ENCODE peak calls at places on chromosomes 12 and 14, in ten cellular contexts. X, R, I, B, O, G, M, W, E and N are unnamed samples.

GRCh38 chr12:94875525-94875924 is 128.0 kb downstream of the NDUFA12 start:
- DNase-seq in X (no peak), R (no peak), I (no peak), B (peak), O (no peak), G (no peak), M (no peak), W (no peak), E (no peak), N (no peak)

GRCh38 chr14:75299064-75299463 is 20.4 kb downstream of the FOS start:
- DNase-seq in X (peak), R (peak), I (no peak), B (no peak), O (no peak), G (no peak), M (peak), W (peak), E (no peak), N (no peak)

GRCh38 chr12:12466157-12466556 is 96.5 kb downstream of the DUSP16 start:
- DNase-seq in X (no peak), R (no peak), I (no peak), B (no peak), O (no peak), G (no peak), M (no peak), W (no peak), E (no peak), N (no peak)

GRCh38 chr12:94336201-94336915 is 123.3 kb downstream of the CEP83 start:
- DNase-seq in X (no peak), R (no peak), I (no peak), B (no peak), O (peak), G (no peak), M (no peak), W (no peak), E (no peak), N (peak)

GRCh38 chr12:124278389-124279101 is 16.3 kb upstream of the RFLNA start:
- DNase-seq in X (no peak), R (no peak), I (no peak), B (no peak), O (no peak), G (no peak), M (peak), W (no peak), E (no peak), N (no peak)

GRCh38 chr12:2739832-2740641 is 54.7 kb upstream of the FKBP4 start:
- DNase-seq in X (no peak), R (no peak), I (no peak), B (no peak), O (peak), G (no peak), M (peak), W (no peak), E (no peak), N (no peak)

GRCh38 chr14:52913271-52913670 is 37.6 kb downstream of the FERMT2 start:
- DNase-seq in X (no peak), R (no peak), I (no peak), B (no peak), O (peak), G (no peak), M (no peak), W (no peak), E (no peak), N (no peak)

GRCh38 chr12:129659927-129660326 is 243.9 kb downstream of the TMEM132D start:
- DNase-seq in X (no peak), R (no peak), I (no peak), B (no peak), O (no peak), G (no peak), M (no peak), W (peak), E (no peak), N (no peak)

GRCh38 chr14:99065551-99065950 is 206.4 kb downstream of the BCL11B start:
- DNase-seq in X (no peak), R (no peak), I (no peak), B (peak), O (no peak), G (no peak), M (no peak), W (no peak), E (no peak), N (no peak)

GRCh38 chr12:53925006-53925405 is 13.6 kb upstream of the HOXC13 start:
- DNase-seq in X (no peak), R (no peak), I (no peak), B (no peak), O (no peak), G (no peak), M (no peak), W (no peak), E (no peak), N (no peak)

GRCh38 chr14:64549805-64550538 is at the start of gene PPP1R36:
- DNase-seq in X (no peak), R (no peak), I (peak), B (no peak), O (no peak), G (no peak), M (peak), W (no peak), E (no peak), N (peak)

GRCh38 chr12:56995930-56996496 is 10.3 kb downstream of the ZBTB39 start:
- DNase-seq in X (no peak), R (no peak), I (no peak), B (no peak), O (no peak), G (no peak), M (no peak), W (no peak), E (no peak), N (no peak)

GRCh38 chr12:78864483-78865296 is at the start of gene SYT1:
- DNase-seq in X (peak), R (no peak), I (no peak), B (peak), O (peak), G (peak), M (peak), W (no peak), E (no peak), N (no peak)

DNA sequence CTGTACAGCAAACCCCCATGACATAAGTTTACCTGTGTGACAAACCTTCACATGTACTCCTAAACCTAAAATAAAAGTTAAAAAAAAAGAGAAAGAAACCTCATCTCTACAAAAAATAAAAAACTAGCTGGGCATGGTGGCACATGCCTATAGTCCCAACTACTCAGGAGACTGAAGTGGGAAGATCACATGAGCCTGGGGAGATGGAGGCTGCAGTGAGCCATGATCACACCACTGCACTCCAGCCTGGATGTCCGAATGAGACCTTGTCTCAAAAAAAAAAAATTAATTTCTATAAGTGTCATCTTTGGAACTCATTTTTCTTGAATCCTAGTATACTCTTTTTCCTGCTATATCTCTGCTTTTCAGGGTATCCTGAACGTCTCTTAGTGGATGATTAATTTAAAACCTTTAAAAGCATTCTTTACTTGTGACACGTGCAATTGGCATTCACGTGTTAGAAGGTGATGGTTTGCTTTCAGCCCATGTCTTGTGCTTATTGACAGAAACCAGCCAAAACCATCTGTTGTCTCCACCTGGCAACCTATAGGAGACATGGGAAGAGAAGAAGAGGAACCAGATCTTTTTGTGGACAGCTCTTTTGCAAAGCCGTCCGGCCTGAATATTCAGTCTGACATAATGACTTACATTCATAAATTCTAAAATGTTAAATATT is 30.6 kb upstream of the PPFIBP1 start:
- DNase-seq in X (no peak), R (no peak), I (no peak), B (peak), O (peak), G (peak), M (no peak), W (no peak), E (no peak), N (no peak)
- TF ChIP-seq POLR2A in X (no peak), R (no peak), I (no peak), B (no peak), O (no peak), G (no peak), M (no peak), W (no peak), E (no peak), N (no peak)

GRCh38 chr12:48815281-48816110 is 2.8 kb upstream of the CACNB3 start:
- DNase-seq in X (peak), R (peak), I (peak), B (peak), O (peak), G (peak), M (peak), W (peak), E (no peak), N (peak)
- TF ChIP-seq POLR2A in X (peak), R (no peak), I (peak), B (peak), O (no peak), G (peak), M (peak), W (peak), E (peak), N (peak)

DNA sequence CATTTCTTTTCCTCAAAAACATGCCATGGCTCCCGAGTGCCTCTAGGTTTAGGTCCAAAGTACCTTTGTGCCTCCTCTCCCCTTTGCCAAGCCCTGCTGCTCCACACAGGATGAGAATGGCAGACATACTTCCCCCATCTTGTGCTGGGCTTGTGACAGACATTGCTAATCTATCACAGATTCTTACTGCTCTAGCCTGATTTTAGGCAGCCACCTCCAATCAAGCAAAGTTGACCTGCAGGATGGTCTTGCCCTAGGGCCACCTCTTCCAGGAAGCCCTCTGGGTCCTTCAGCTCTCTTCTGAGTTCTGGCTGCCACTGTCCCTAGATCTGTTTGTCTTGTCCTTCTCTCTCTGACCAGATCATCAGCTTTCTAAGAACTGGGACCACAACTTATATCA is 20.5 kb downstream of the FOXN4 start:
- DNase-seq in X (no peak), R (no peak), I (no peak), B (no peak), O (no peak), G (no peak), M (no peak), W (no peak), E (no peak), N (no peak)
- TF ChIP-seq POLR2A in X (no peak), R (no peak), I (no peak), B (no peak), O (no peak), G (no peak), M (no peak), W (no peak), E (no peak), N (no peak)

GRCh38 chr14:71320734-71321555 is 413.7 kb downstream of the PCNX1 start:
- DNase-seq in X (peak), R (peak), I (peak), B (peak), O (peak), G (peak), M (peak), W (peak), E (no peak), N (peak)
- TF ChIP-seq POLR2A in X (peak), R (no peak), I (peak), B (no peak), O (peak), G (peak), M (peak), W (peak), E (peak), N (no peak)

DNA sequence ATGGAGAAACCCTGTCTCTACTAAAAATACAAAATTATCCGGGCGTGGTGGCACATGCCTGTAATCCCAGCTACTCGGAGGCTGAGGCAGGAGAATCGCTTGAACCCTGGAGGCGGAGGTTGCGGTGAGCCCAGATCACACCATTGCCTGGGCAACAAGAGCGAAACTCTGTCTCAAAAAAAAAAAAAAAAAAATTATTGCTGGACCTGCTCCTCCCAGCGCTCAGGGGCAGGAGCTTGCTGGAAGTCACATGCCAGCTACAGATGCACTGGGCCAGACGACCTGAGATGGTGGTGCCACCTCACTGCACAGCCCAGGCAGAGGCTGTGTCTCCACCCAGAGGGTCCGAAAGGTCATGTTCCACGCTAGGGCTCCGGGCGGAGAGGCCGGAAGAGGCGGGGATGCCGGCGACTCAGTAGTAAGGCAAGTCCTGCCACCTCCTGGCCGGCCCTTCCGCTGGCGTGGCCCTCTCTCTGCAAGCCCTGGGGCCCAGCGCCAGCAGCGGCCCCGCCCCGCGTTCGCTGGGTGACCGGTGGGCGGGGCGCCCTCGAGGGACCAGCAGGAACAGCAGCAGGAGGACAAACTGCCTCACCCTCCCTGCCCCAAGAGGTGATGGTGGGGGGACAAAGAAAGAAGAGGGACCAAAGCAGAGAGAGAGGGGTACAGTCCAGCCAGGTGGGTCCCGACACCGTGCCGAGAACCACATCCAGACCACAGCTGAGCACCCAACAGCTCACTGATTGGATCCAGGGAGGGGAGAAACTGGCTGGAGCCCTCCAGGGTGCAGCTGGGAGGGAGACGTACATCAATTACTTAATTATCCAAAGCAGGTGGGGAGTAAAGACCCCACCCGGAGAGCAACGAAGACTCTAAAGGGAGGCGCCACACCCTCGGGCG is 3.6 kb upstream of the RHOF start:
- DNase-seq in X (peak), R (peak), I (peak), B (peak), O (peak), G (peak), M (peak), W (peak), E (no peak), N (peak)
- TF ChIP-seq POLR2A in X (no peak), R (no peak), I (peak), B (peak), O (no peak), G (peak), M (no peak), W (peak), E (no peak), N (no peak)

GRCh38 chr12:31325877-31326631 is at the start of gene SINHCAF:
- DNase-seq in X (peak), R (peak), I (peak), B (peak), O (peak), G (peak), M (peak), W (peak), E (peak), N (peak)
- TF ChIP-seq POLR2A in X (peak), R (no peak), I (peak), B (peak), O (peak), G (peak), M (peak), W (peak), E (peak), N (peak)

DNA sequence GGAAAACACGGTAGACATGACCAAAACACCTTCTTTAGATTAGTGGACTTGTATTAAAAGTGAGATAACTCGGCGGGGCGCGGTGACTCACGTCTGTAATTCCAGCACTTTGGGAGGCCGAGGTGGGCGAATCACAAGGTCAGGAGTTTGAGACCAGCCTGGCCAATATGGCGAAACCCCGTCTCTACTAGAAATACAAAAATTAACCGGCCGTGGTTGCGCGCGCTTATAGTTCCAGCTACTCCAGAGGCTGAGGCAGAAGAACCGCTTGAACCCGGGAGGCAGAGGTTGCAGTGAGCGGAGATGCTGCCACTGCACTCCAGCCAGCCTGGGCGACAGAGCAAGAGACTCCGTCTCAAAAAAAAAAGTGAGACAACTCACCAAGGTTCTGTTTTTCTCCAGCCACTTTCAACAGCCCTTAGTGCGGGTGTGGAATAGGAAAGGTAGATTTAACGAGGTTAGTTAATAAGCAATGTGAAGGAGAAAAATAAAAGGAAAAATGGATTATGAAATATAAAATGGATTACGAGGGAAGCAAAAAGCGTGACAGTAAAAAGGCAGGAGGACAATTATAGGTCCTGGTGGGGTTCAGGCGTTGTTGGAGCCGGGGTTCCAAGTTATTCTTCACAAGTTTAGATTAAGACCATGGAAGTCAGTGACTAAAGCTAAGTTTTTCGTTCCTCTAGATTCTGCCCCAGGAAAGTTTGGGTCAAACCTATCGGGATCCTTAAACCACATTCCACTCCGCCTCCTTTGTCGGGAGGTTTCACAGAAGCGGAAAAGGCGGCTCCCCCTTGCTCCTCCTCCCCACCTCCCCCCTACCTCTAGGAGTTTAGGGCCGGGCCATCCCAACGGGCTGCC is 534 bp downstream of the PPP2R3C start:
- DNase-seq in X (no peak), R (no peak), I (no peak), B (peak), O (no peak), G (peak), M (peak), W (peak), E (no peak), N (peak)
- TF ChIP-seq POLR2A in X (no peak), R (no peak), I (no peak), B (no peak), O (no peak), G (no peak), M (no peak), W (peak), E (peak), N (no peak)

DNA sequence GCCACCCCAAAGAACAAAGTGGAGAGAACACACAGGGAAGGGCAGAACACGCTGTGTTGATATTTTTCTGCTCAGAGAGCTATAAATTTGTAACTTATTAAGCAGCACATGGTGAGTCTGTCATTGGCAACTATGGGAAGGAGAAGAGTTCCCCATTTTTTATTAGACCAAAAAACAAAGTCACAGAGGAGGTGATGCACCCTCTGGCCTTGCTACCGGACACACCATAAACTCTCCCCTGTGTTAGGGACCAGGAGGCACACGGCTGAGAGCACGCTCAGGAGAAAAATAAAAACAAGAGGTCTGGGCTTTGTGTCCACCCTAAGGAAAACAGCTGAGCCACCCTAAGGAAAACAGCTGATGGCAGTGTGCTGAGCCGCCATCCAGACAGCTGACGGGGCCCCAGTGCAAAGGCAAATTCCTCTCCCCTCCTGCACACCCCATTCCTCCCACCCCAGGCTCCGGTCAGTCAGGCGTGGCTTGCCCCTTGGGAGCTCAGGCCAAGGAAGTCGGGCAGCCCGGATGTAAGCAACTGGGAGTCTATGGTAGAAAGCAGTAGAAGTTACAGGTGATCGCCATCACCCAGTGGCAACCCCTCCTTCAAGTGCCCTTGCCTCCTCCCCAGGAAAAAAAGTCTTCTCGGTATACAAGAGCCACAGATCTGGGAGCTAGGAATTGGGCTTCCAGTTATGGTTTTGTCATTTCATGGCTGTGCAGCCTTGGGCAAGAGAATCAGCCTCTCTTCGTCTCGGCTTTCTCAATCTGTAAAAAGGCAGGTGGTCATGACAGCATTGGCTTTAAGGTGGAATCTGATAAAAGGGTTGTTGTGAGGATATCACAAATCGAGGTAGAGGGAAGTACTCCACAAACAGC is 2.4 kb downstream of the PXN start:
- DNase-seq in X (no peak), R (no peak), I (peak), B (no peak), O (no peak), G (no peak), M (no peak), W (no peak), E (no peak), N (no peak)
- TF ChIP-seq POLR2A in X (no peak), R (no peak), I (no peak), B (no peak), O (no peak), G (no peak), M (no peak), W (no peak), E (peak), N (no peak)